ENCODE peak calls at places on chromosomes 16 and 17, in ten cellular contexts. P is coronary artery; R is heart left ventricle; F is H1; M is CD8-positive, alpha-beta T cell; J is cardiac muscle cell; I is lower leg skin; Z is progenitor cell of endocrine pancreas; V is body of pancreas; H is adrenal gland. T is an unnamed sample.

GRCh38 chr17:44081681-44082080 is 11.1 kb downstream of the G6PC3 start:
- DNase-seq in P (no peak), R (no peak), F (no peak), M (no peak), J (no peak), I (no peak), Z (no peak), V (no peak), H (no peak), T (no peak)

GRCh38 chr16:81610144-81610842 is 165.7 kb downstream of the CMIP start:
- DNase-seq in P (peak), R (peak), F (no peak), M (no peak), J (no peak), I (no peak), Z (no peak), V (peak), H (peak), T (no peak)

GRCh38 chr17:51853857-51854256 is 304.7 kb downstream of the CA10 start:
- DNase-seq in P (no peak), R (no peak), F (no peak), M (no peak), J (no peak), I (no peak), Z (no peak), V (peak), H (no peak), T (no peak)

GRCh38 chr17:48002920-48003685 is 32.2 kb downstream of the CDK5RAP3 start:
- DNase-seq in P (no peak), R (no peak), F (peak), M (no peak), J (no peak), I (no peak), Z (no peak), V (no peak), H (no peak), T (no peak)

GRCh38 chr17:77720946-77721822 is 237.3 kb upstream of the TNRC6C start:
- DNase-seq in P (peak), R (no peak), F (peak), M (no peak), J (no peak), I (no peak), Z (no peak), V (no peak), H (no peak), T (no peak)

GRCh38 chr17:65190467-65191095 is 53.4 kb downstream of the RGS9 start:
- DNase-seq in P (no peak), R (no peak), F (no peak), M (no peak), J (no peak), I (no peak), Z (no peak), V (no peak), H (no peak), T (no peak)

GRCh38 chr16:8686031-8686621 is 11.7 kb downstream of the ABAT start:
- DNase-seq in P (no peak), R (peak), F (no peak), M (no peak), J (peak), I (no peak), Z (no peak), V (peak), H (peak), T (no peak)

GRCh38 chr16:21645261-21645721 is 7.1 kb downstream of the IGSF6 start:
- DNase-seq in P (no peak), R (no peak), F (no peak), M (no peak), J (no peak), I (no peak), Z (no peak), V (no peak), H (no peak), T (peak)

GRCh38 chr16:31071861-31072260 is 2.2 kb downstream of the ZNF668 start:
- DNase-seq in P (no peak), R (no peak), F (no peak), M (no peak), J (no peak), I (no peak), Z (no peak), V (no peak), H (no peak), T (no peak)

GRCh38 chr17:76195281-76196096 is 44.8 kb downstream of the RNF157 start:
- DNase-seq in P (no peak), R (no peak), F (no peak), M (no peak), J (no peak), I (no peak), Z (no peak), V (no peak), H (no peak), T (no peak)

GRCh38 chr17:44921122-44921882 is 6.0 kb upstream of the GFAP start:
- DNase-seq in P (no peak), R (peak), F (peak), M (no peak), J (peak), I (no peak), Z (no peak), V (no peak), H (peak), T (no peak)

GRCh38 chr16:30065943-30066881 is 652 bp downstream of the ALDOA start:
- DNase-seq in P (no peak), R (peak), F (no peak), M (no peak), J (peak), I (no peak), Z (no peak), V (peak), H (peak), T (no peak)

GRCh38 chr17:17141860-17142552 is 64.1 kb downstream of the PLD6 start:
- DNase-seq in P (no peak), R (no peak), F (peak), M (peak), J (peak), I (no peak), Z (no peak), V (no peak), H (peak), T (peak)

GRCh38 chr17:41448506-41448905 is 7.7 kb upstream of the KRT38 start:
- DNase-seq in P (no peak), R (no peak), F (no peak), M (no peak), J (no peak), I (no peak), Z (no peak), V (no peak), H (no peak), T (no peak)

GRCh38 chr17:78852709-78853111 is 12.1 kb upstream of the USP36 start:
- DNase-seq in P (no peak), R (no peak), F (peak), M (no peak), J (no peak), I (no peak), Z (no peak), V (no peak), H (no peak), T (no peak)
- TF ChIP-seq CTCF in P (no peak), R (no peak), F (peak), M (no peak), J (peak), I (no peak), Z (no peak), V (no peak), H (no peak), T (no peak)

DNA sequence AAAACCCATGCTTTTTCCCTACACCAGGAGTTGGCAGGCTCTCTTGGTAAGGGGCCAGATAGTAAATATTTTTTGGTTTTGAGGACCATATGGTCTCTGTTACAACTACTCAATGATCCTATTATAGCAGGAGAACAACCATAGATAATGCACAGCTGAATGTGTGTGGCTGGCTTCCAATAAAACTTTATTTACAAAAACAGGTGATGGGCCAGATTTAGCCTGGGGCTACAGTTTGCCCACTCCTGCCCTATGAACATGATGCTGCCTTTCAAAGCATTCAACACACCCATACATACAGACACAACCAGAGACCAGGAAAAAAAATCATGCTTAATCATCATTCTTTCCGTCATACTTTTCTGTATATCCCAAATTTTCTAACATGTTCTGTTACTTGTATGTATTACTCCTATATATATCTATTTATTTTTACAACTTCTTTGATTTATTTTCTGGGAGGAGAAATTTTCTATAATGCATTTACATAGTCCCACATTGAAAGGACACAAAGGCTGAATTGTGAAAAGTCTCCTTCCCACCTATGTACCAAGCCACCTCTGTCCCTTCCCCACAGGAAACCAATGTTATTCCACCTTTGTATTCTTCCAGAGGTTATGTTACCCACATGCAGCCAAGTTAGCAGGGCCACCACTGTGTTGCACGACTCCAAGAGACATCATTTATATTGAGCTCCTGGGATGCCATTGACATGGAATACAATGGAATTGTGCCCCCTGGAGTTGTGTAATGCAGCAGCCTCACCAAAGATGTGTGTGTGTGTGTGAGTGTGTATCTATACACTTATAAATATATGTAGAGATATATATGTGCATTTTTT is 21.9 kb upstream of the MSI2 start:
- DNase-seq in P (no peak), R (no peak), F (no peak), M (no peak), J (no peak), I (no peak), Z (no peak), V (no peak), H (no peak), T (no peak)
- TF ChIP-seq CTCF in P (no peak), R (no peak), F (no peak), M (no peak), J (no peak), I (no peak), Z (no peak), V (no peak), H (no peak), T (no peak)

GRCh38 chr16:58563235-58563634 is 47.9 kb downstream of the SETD6 start:
- DNase-seq in P (no peak), R (no peak), F (no peak), M (no peak), J (no peak), I (no peak), Z (no peak), V (no peak), H (no peak), T (no peak)

DNA sequence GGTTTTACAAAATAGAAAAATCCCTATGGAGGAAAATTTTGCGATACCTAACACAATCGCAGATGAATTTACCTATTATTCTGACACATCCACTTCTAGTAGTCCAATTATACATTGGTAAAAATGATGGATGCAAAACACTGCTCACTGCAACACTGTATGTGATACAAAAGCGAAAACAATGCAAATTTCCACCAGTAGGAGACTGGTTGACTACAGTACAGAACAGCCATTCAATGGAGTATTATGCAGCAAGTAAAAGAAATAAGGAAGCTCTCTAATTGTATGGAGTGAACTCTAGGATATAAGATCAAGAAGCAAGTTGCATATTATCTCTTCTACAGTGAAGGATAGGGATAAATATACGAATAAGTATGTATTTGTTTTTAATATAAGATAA is 48.5 kb downstream of the SETD6 start:
- DNase-seq in P (no peak), R (no peak), F (no peak), M (no peak), J (no peak), I (no peak), Z (no peak), V (no peak), H (no peak), T (no peak)
- TF ChIP-seq CTCF in P (no peak), R (no peak), F (no peak), M (no peak), J (no peak), I (no peak), Z (peak), V (no peak), H (no peak), T (no peak)

GRCh38 chr17:59027750-59028149 is 78.9 kb downstream of the TRIM37 start:
- DNase-seq in P (no peak), R (no peak), F (no peak), M (no peak), J (peak), I (no peak), Z (no peak), V (no peak), H (no peak), T (no peak)
- TF ChIP-seq CTCF in P (no peak), R (no peak), F (no peak), M (no peak), J (no peak), I (no peak), Z (no peak), V (no peak), H (no peak), T (no peak)

GRCh38 chr17:11803226-11803625 is 194.0 kb downstream of the ZNF18 start:
- DNase-seq in P (no peak), R (no peak), F (no peak), M (no peak), J (no peak), I (no peak), Z (no peak), V (no peak), H (no peak), T (no peak)

GRCh38 chr17:11803635-11804034 is 193.6 kb downstream of the ZNF18 start:
- DNase-seq in P (no peak), R (no peak), F (no peak), M (no peak), J (no peak), I (no peak), Z (no peak), V (no peak), H (no peak), T (no peak)

GRCh38 chr17:11795906-11796305 is 197.6 kb downstream of the DNAH9 start:
- DNase-seq in P (no peak), R (no peak), F (no peak), M (no peak), J (no peak), I (no peak), Z (no peak), V (no peak), H (no peak), T (no peak)

GRCh38 chr17:11797803-11798202 is 199.5 kb downstream of the ZNF18 start:
- DNase-seq in P (no peak), R (no peak), F (peak), M (no peak), J (no peak), I (no peak), Z (no peak), V (no peak), H (no peak), T (no peak)
- TF ChIP-seq CTCF in P (no peak), R (no peak), F (peak), M (no peak), J (no peak), I (no peak), Z (peak), V (no peak), H (no peak), T (no peak)

GRCh38 chr16:2005646-2006045 is 4.0 kb downstream of the ZNF598 start:
- DNase-seq in P (no peak), R (no peak), F (no peak), M (peak), J (no peak), I (no peak), Z (no peak), V (peak), H (no peak), T (no peak)
- TF ChIP-seq CTCF in P (no peak), R (no peak), F (peak), M (no peak), J (no peak), I (no peak), Z (no peak), V (peak), H (no peak), T (peak)

GRCh38 chr17:10879110-10879509 is 41.2 kb upstream of the PIRT start:
- DNase-seq in P (no peak), R (no peak), F (peak), M (no peak), J (peak), I (no peak), Z (peak), V (no peak), H (no peak), T (no peak)
- TF ChIP-seq CTCF in P (no peak), R (peak), F (peak), M (no peak), J (peak), I (no peak), Z (peak), V (peak), H (no peak), T (no peak)

GRCh38 chr17:7296189-7296861 is 1.9 kb upstream of the YBX2 start:
- DNase-seq in P (peak), R (peak), F (peak), M (no peak), J (peak), I (peak), Z (peak), V (peak), H (peak), T (peak)

GRCh38 chr17:7294614-7295153 is at the start of gene YBX2:
- DNase-seq in P (no peak), R (peak), F (peak), M (peak), J (peak), I (no peak), Z (peak), V (peak), H (peak), T (peak)

GRCh38 chr17:7293131-7293557 is 1.3 kb downstream of the YBX2 start:
- DNase-seq in P (no peak), R (no peak), F (no peak), M (no peak), J (no peak), I (no peak), Z (no peak), V (peak), H (no peak), T (peak)

GRCh38 chr17:7293821-7294613 is 422 bp downstream of the YBX2 start:
- DNase-seq in P (no peak), R (no peak), F (peak), M (no peak), J (peak), I (no peak), Z (peak), V (peak), H (no peak), T (no peak)

DNA sequence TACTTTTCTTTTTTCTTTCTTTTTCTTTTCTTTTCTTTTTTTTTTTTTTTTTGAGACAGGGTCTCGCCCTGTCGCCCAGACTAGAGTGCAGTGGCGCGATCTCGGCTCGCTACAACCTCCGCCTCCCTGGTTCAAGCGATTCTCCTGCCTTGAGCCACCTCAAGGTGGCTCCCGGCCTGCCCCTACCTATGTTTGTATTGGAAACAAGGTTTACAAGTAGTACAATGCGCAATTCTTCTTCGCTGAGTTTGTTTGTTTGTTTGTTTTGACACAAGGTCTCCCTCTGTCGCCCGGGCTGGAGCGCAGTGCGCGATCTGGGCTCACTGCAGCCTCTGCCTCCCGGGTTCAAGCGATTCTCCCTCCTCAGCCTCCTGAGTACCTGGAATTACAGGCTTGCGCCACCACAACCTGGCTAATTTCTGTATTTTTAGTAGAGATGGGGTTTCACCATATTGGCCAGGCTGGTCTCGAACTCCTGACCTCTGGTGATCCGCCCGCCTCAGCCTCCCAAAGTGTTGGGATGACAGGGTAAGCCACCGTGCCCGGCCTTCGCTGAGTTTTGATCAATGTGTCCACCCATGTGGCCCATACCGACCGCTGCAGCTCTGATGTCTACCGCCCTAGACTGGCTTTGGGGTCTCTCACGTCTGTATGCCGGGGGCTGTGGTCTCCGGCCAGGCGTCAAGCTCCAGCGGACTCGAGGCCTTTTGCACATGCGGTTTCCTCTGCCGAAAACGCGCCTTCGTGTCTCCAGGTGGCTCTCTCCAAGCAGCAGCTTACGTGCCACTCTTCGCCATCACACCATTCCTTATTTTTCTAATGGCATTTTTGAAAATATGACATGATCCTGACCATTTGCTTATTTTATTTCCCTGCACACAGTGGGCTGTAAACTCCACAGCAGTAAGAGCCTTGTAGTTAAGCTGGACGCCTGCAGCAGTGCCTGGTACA is 1.1 kb upstream of the YBX2 start:
- DNase-seq in P (peak), R (no peak), F (no peak), M (no peak), J (no peak), I (no peak), Z (no peak), V (no peak), H (no peak), T (no peak)
- TF ChIP-seq CTCF in P (no peak), R (no peak), F (peak), M (no peak), J (no peak), I (no peak), Z (peak), V (peak), H (no peak), T (no peak)